ENCODE peak calls at places on chromosome 19, in eight cellular contexts. One of them, this sample, is unnamed.

GRCh38 chr19:35718345-35719041 is 690 bp downstream of the KMT2B start:
- DNase-seq in sigmoid colon: no peak
- DNase-seq in H1: no peak
- DNase-seq in GM12878: no peak
- DNase-seq in suprapubic skin: peak
- DNase-seq in stomach: peak
- DNase-seq in SK-N-SH: peak
- DNase-seq in upper lobe of left lung: peak
- DNase-seq in this sample: peak

GRCh38 chr19:934865-935422 is 9.1 kb downstream of the ARID3A start:
- DNase-seq in stomach: peak
- DNase-seq in H1: no peak
- DNase-seq in upper lobe of left lung: peak
- DNase-seq in sigmoid colon: peak
- DNase-seq in SK-N-SH: peak
- DNase-seq in suprapubic skin: peak
- DNase-seq in GM12878: no peak
- DNase-seq in this sample: peak

GRCh38 chr19:48737360-48737998 is 2.9 kb downstream of the RASIP1 start:
- DNase-seq in suprapubic skin: no peak
- DNase-seq in upper lobe of left lung: no peak
- DNase-seq in SK-N-SH: peak
- DNase-seq in H1: no peak
- DNase-seq in stomach: peak
- DNase-seq in sigmoid colon: no peak
- DNase-seq in GM12878: no peak
- DNase-seq in this sample: no peak

GRCh38 chr19:10797078-10797477 is 38.9 kb downstream of the TMED1 start:
- DNase-seq in upper lobe of left lung: no peak
- DNase-seq in GM12878: no peak
- DNase-seq in SK-N-SH: no peak
- DNase-seq in stomach: no peak
- DNase-seq in sigmoid colon: no peak
- DNase-seq in H1: no peak
- DNase-seq in suprapubic skin: no peak
- DNase-seq in this sample: no peak

GRCh38 chr19:29526730-29527499 is 1.1 kb downstream of the VSTM2B start:
- DNase-seq in upper lobe of left lung: no peak
- DNase-seq in H1: no peak
- DNase-seq in suprapubic skin: no peak
- DNase-seq in stomach: no peak
- DNase-seq in SK-N-SH: peak
- DNase-seq in sigmoid colon: no peak
- DNase-seq in GM12878: no peak
- DNase-seq in this sample: no peak

GRCh38 chr19:12891553-12892021 is 627 bp downstream of the GCDH start:
- DNase-seq in H1: no peak
- DNase-seq in GM12878: no peak
- DNase-seq in stomach: no peak
- DNase-seq in suprapubic skin: no peak
- DNase-seq in upper lobe of left lung: no peak
- DNase-seq in SK-N-SH: no peak
- DNase-seq in sigmoid colon: no peak
- DNase-seq in this sample: no peak

GRCh38 chr19:17331254-17331558 is 3.4 kb downstream of the ANO8 start:
- DNase-seq in H1: no peak
- DNase-seq in upper lobe of left lung: no peak
- DNase-seq in GM12878: no peak
- DNase-seq in stomach: no peak
- DNase-seq in suprapubic skin: no peak
- DNase-seq in sigmoid colon: no peak
- DNase-seq in SK-N-SH: no peak
- DNase-seq in this sample: no peak

GRCh38 chr19:19146000-19146608 is 7.8 kb upstream of the TMEM161A start:
- DNase-seq in suprapubic skin: peak
- DNase-seq in H1: peak
- DNase-seq in sigmoid colon: peak
- DNase-seq in upper lobe of left lung: peak
- DNase-seq in SK-N-SH: peak
- DNase-seq in GM12878: no peak
- DNase-seq in stomach: peak
- DNase-seq in this sample: peak

DNA sequence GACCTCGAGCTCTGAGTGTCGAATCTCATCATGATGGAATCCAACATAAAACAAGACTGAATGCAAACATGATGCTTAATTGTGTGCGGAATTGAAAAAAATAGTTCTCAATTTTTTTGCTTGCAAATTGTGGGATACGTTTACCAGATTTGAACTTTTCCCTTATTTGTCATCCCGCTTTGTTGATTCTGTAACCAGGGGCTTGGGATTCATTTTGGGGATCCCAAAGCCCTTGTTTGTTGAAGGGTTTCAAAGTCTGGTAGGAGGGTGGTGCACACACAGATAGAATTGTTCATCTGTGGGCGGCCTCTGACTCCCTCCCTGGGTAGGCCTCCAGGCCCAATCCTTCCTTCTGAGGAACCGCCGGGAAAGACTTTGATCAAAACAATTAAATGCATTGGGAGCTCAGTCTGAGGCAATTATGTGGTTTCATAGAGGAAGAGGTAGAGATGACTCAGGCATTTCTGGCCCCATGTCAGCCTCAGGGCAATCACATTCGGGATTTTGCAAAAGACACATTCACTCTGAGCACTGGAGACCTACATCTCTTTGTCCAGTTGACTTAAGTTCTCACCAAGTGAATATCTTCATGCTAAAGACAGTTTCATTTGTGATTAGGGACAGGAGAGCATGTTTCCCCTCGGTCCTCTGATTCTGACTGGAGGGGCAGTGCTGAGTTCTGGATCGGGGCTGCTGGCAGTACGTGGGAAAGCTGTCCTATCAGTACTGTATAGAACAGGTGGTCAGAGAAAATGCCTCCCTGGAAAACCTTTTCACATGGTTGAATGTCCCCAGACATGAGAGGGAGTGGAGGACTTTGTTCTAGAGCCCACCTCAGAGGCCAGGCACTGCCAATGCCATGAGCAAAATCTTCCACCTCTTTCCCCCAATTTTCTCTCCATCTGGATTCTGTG is 27.8 kb upstream of the IGFL4 start:
- DNase-seq in GM12878: no peak
- DNase-seq in SK-N-SH: no peak
- DNase-seq in suprapubic skin: no peak
- DNase-seq in stomach: no peak
- DNase-seq in H1: no peak
- DNase-seq in upper lobe of left lung: no peak
- DNase-seq in sigmoid colon: no peak
- DNase-seq in this sample: peak
- TF ChIP-seq EP300 in GM12878: no peak
- TF ChIP-seq EP300 in SK-N-SH: peak
- TF ChIP-seq EP300 in suprapubic skin: no peak
- TF ChIP-seq EP300 in stomach: no peak
- TF ChIP-seq EP300 in H1: no peak
- TF ChIP-seq EP300 in upper lobe of left lung: no peak
- TF ChIP-seq EP300 in sigmoid colon: no peak
- TF ChIP-seq EP300 in this sample: no peak

GRCh38 chr19:50332014-50332263 is 2.8 kb upstream of the KCNC3 start:
- DNase-seq in H1: no peak
- DNase-seq in GM12878: no peak
- DNase-seq in stomach: no peak
- DNase-seq in SK-N-SH: no peak
- DNase-seq in upper lobe of left lung: no peak
- DNase-seq in suprapubic skin: no peak
- DNase-seq in sigmoid colon: no peak
- DNase-seq in this sample: no peak

GRCh38 chr19:50332264-50333038 is 3.3 kb upstream of the KCNC3 start:
- DNase-seq in GM12878: no peak
- DNase-seq in suprapubic skin: no peak
- DNase-seq in SK-N-SH: no peak
- DNase-seq in sigmoid colon: no peak
- DNase-seq in stomach: no peak
- DNase-seq in H1: no peak
- DNase-seq in upper lobe of left lung: no peak
- DNase-seq in this sample: no peak

GRCh38 chr19:50334741-50335421 is 5.7 kb upstream of the KCNC3 start:
- DNase-seq in SK-N-SH: no peak
- DNase-seq in H1: no peak
- DNase-seq in GM12878: no peak
- DNase-seq in upper lobe of left lung: no peak
- DNase-seq in suprapubic skin: no peak
- DNase-seq in stomach: no peak
- DNase-seq in sigmoid colon: no peak
- DNase-seq in this sample: no peak

GRCh38 chr19:50333737-50334617 is 4.8 kb upstream of the KCNC3 start:
- DNase-seq in stomach: peak
- DNase-seq in sigmoid colon: peak
- DNase-seq in H1: no peak
- DNase-seq in suprapubic skin: no peak
- DNase-seq in upper lobe of left lung: peak
- DNase-seq in SK-N-SH: peak
- DNase-seq in GM12878: no peak
- DNase-seq in this sample: peak

DNA sequence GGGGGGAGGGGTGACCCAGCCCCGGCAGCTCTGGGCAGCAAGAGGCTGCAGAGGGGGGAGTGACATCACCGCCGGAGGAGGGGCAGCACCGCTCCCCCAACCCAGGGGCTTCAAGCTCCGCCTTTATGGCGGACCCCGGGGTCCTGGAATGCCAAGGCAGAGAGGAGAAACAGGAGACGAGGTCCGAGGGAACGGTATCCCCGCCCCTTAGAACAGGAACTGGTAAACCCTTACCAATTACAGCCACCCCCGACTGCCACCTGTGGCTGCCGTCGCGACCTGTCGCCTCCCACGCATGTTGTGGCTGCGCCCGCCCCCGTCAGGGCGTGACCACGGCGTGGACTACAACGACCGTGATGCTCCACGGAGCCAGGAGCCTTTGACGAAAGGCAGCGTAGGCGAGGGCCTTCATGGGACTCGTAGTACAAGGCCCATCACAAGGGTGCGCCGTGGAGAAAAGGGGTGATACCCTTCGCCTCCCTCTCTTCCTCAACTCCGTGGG is 4.1 kb upstream of the KCNC3 start:
- DNase-seq in H1: peak
- DNase-seq in sigmoid colon: peak
- DNase-seq in upper lobe of left lung: peak
- DNase-seq in suprapubic skin: no peak
- DNase-seq in SK-N-SH: peak
- DNase-seq in stomach: peak
- DNase-seq in GM12878: peak
- DNase-seq in this sample: peak
- H3K27ac ChIP-seq in H1: peak
- H3K27ac ChIP-seq in sigmoid colon: peak
- H3K27ac ChIP-seq in upper lobe of left lung: peak
- H3K27ac ChIP-seq in suprapubic skin: peak
- H3K27ac ChIP-seq in SK-N-SH: no peak
- H3K27ac ChIP-seq in stomach: peak
- H3K27ac ChIP-seq in GM12878: peak
- H3K27ac ChIP-seq in this sample: peak

DNA sequence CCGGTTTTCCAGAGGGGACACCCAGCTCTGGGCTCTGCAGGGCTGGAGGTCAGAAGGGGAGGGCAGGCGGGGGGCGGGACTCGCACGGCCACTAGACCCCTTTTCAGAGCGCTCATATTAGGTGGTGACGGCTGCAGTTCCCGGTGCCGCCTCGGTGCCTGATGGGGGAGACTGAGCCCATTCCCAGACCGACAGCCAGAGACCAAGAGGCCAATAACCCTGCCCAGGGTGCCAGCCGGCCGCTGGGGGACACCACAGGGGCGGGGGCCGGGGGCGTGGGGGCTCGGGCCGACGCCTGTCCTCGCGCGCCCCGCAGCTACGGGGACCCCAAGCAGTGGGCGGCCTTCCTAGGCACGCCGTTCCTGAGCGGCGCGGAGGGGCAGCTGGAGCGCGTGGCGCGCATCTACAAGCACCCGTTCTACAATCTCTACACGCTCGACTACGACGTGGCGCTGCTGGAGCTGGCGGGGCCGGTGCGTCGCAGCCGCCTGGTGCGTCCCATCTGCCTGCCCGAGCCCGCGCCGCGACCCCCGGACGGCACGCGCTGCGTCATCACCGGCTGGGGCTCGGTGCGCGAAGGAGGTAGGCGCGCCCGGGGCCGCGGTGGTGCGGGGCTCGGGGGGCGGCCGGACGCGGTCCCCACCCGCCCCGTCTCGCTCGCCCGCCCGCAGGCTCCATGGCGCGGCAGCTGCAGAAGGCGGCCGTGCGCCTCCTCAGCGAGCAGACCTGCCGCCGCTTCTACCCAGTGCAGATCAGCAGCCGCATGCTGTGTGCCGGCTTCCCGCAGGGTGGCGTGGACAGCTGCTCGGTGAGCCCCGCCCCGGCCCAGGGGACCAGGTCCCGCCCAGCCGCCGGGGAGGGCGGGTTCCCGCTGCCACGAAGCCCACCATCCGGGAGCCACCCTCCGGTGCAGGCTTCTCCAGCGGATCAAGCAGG is 2.4 kb downstream of the TIMM13 start:
- DNase-seq in stomach: peak
- DNase-seq in upper lobe of left lung: no peak
- DNase-seq in sigmoid colon: peak
- DNase-seq in SK-N-SH: peak
- DNase-seq in GM12878: no peak
- DNase-seq in H1: peak
- DNase-seq in suprapubic skin: no peak
- DNase-seq in this sample: no peak
- TF ChIP-seq POLR2AphosphoS5 in stomach: no peak
- TF ChIP-seq POLR2AphosphoS5 in upper lobe of left lung: no peak
- TF ChIP-seq POLR2AphosphoS5 in sigmoid colon: no peak
- TF ChIP-seq POLR2AphosphoS5 in SK-N-SH: no peak
- TF ChIP-seq POLR2AphosphoS5 in GM12878: no peak
- TF ChIP-seq POLR2AphosphoS5 in H1: peak
- TF ChIP-seq POLR2AphosphoS5 in suprapubic skin: no peak
- TF ChIP-seq POLR2AphosphoS5 in this sample: no peak

GRCh38 chr19:2210206-2210605 is 25.9 kb downstream of the PLEKHJ1 start:
- DNase-seq in GM12878: no peak
- DNase-seq in stomach: no peak
- DNase-seq in H1: no peak
- DNase-seq in SK-N-SH: no peak
- DNase-seq in sigmoid colon: no peak
- DNase-seq in upper lobe of left lung: no peak
- DNase-seq in suprapubic skin: no peak
- DNase-seq in this sample: no peak

GRCh38 chr19:2209408-2209807 is 26.7 kb downstream of the PLEKHJ1 start:
- DNase-seq in SK-N-SH: no peak
- DNase-seq in sigmoid colon: no peak
- DNase-seq in stomach: no peak
- DNase-seq in upper lobe of left lung: no peak
- DNase-seq in H1: no peak
- DNase-seq in suprapubic skin: no peak
- DNase-seq in GM12878: no peak
- DNase-seq in this sample: no peak

GRCh38 chr19:2207008-2207407 is 29.1 kb downstream of the PLEKHJ1 start:
- DNase-seq in suprapubic skin: no peak
- DNase-seq in H1: no peak
- DNase-seq in sigmoid colon: no peak
- DNase-seq in upper lobe of left lung: no peak
- DNase-seq in stomach: no peak
- DNase-seq in GM12878: no peak
- DNase-seq in SK-N-SH: no peak
- DNase-seq in this sample: no peak

GRCh38 chr19:2208975-2209374 is 27.2 kb downstream of the PLEKHJ1 start:
- DNase-seq in H1: no peak
- DNase-seq in stomach: no peak
- DNase-seq in sigmoid colon: no peak
- DNase-seq in upper lobe of left lung: no peak
- DNase-seq in suprapubic skin: no peak
- DNase-seq in SK-N-SH: no peak
- DNase-seq in GM12878: no peak
- DNase-seq in this sample: no peak

GRCh38 chr19:2207991-2208860 is 27.9 kb downstream of the PLEKHJ1 start:
- DNase-seq in H1: no peak
- DNase-seq in SK-N-SH: no peak
- DNase-seq in sigmoid colon: peak
- DNase-seq in suprapubic skin: peak
- DNase-seq in upper lobe of left lung: peak
- DNase-seq in GM12878: no peak
- DNase-seq in stomach: peak
- DNase-seq in this sample: peak
- TF ChIP-seq EP300 in H1: no peak
- TF ChIP-seq EP300 in SK-N-SH: no peak
- TF ChIP-seq EP300 in sigmoid colon: no peak
- TF ChIP-seq EP300 in suprapubic skin: no peak
- TF ChIP-seq EP300 in upper lobe of left lung: no peak
- TF ChIP-seq EP300 in GM12878: no peak
- TF ChIP-seq EP300 in stomach: no peak
- TF ChIP-seq EP300 in this sample: no peak